ENCODE peak calls at places on chromosomes 2 and 18, in five cellular contexts. One of them, this sample, is unnamed.

GRCh38 chr2:105821428-105822125 is 76.9 kb downstream of the NCK2 start:
- DNase-seq in NB4: peak; percentile 43
- DNase-seq in GM10248: no peak
- DNase-seq in right atrium auricular region: no peak
- DNase-seq in colonic mucosa: no peak
- DNase-seq in this sample: no peak

GRCh38 chr2:222750533-222750932 is 79.1 kb downstream of the MOGAT1 start:
- DNase-seq in NB4: no peak
- DNase-seq in GM10248: no peak
- DNase-seq in right atrium auricular region: no peak
- DNase-seq in colonic mucosa: no peak
- DNase-seq in this sample: no peak

GRCh38 chr2:106165064-106165463 is 29.0 kb downstream of the UXS1 start:
- DNase-seq in NB4: peak; percentile 37
- DNase-seq in GM10248: no peak
- DNase-seq in right atrium auricular region: no peak
- DNase-seq in colonic mucosa: no peak
- DNase-seq in this sample: no peak

GRCh38 chr2:218805627-218806026 is 23.7 kb downstream of the CYP27A1 start:
- DNase-seq in NB4: no peak
- DNase-seq in GM10248: no peak
- DNase-seq in right atrium auricular region: peak; percentile 42
- DNase-seq in colonic mucosa: no peak
- DNase-seq in this sample: no peak

GRCh38 chr2:211455225-211455841 is 898.9 kb downstream of the CPS1 start:
- DNase-seq in NB4: peak; percentile 54
- DNase-seq in GM10248: peak; percentile 26
- DNase-seq in right atrium auricular region: peak; percentile 60
- DNase-seq in colonic mucosa: peak; percentile 20
- DNase-seq in this sample: no peak

GRCh38 chr2:96866986-96867755 is 2.7 kb downstream of the SEMA4C start:
- DNase-seq in NB4: no peak
- DNase-seq in GM10248: no peak
- DNase-seq in right atrium auricular region: no peak
- DNase-seq in colonic mucosa: no peak
- DNase-seq in this sample: no peak

GRCh38 chr2:109331864-109332848 is 203.2 kb downstream of the SH3RF3 start:
- DNase-seq in NB4: peak; percentile 94
- DNase-seq in GM10248: no peak
- DNase-seq in right atrium auricular region: peak; percentile 89
- DNase-seq in colonic mucosa: peak; percentile 45
- DNase-seq in this sample: no peak

GRCh38 chr2:69149631-69150215 is 136.7 kb downstream of the ANTXR1 start:
- DNase-seq in NB4: peak; percentile 24
- DNase-seq in GM10248: no peak
- DNase-seq in right atrium auricular region: no peak
- DNase-seq in colonic mucosa: no peak
- DNase-seq in this sample: no peak

GRCh38 chr2:100856732-100857131 is 36.8 kb downstream of the NPAS2 start:
- DNase-seq in NB4: no peak
- DNase-seq in GM10248: no peak
- DNase-seq in right atrium auricular region: no peak
- DNase-seq in colonic mucosa: peak; percentile 60
- DNase-seq in this sample: no peak

GRCh38 chr2:77552956-77553355 is 30.8 kb upstream of the LRRTM4 start:
- DNase-seq in NB4: no peak
- DNase-seq in GM10248: no peak
- DNase-seq in right atrium auricular region: no peak
- DNase-seq in colonic mucosa: no peak
- DNase-seq in this sample: no peak

GRCh38 chr2:224038049-224038829 is 847 bp downstream of the SERPINE2 start:
- DNase-seq in NB4: peak; percentile 57
- DNase-seq in GM10248: peak; percentile 32
- DNase-seq in right atrium auricular region: no peak
- DNase-seq in colonic mucosa: peak; percentile 40
- DNase-seq in this sample: peak; percentile 73

GRCh38 chr18:64131314-64131713 is 17.6 kb downstream of the LINC00305 start:
- DNase-seq in NB4: no peak
- DNase-seq in GM10248: no peak
- DNase-seq in right atrium auricular region: no peak
- DNase-seq in colonic mucosa: no peak
- DNase-seq in this sample: no peak

GRCh38 chr2:46377287-46377605 is 80.0 kb downstream of the EPAS1 start:
- DNase-seq in NB4: no peak
- DNase-seq in GM10248: no peak
- DNase-seq in right atrium auricular region: no peak
- DNase-seq in colonic mucosa: peak; percentile 30
- DNase-seq in this sample: peak; percentile 56

GRCh38 chr18:62710417-62710816 is 4.9 kb upstream of the PHLPP1 start:
- DNase-seq in NB4: no peak
- DNase-seq in GM10248: no peak
- DNase-seq in right atrium auricular region: no peak
- DNase-seq in colonic mucosa: no peak
- DNase-seq in this sample: no peak

GRCh38 chr2:25347205-25347815 is 5.6 kb upstream of the DNMT3A start:
- DNase-seq in NB4: no peak
- DNase-seq in GM10248: no peak
- DNase-seq in right atrium auricular region: no peak
- DNase-seq in colonic mucosa: no peak
- DNase-seq in this sample: no peak

GRCh38 chr18:56407631-56408030 is 230.8 kb downstream of the TXNL1 start:
- DNase-seq in NB4: no peak
- DNase-seq in GM10248: no peak
- DNase-seq in right atrium auricular region: no peak
- DNase-seq in colonic mucosa: no peak
- DNase-seq in this sample: no peak

GRCh38 chr18:57353137-57353939 is 981 bp downstream of the ST8SIA3 start:
- DNase-seq in NB4: no peak
- DNase-seq in GM10248: no peak
- DNase-seq in right atrium auricular region: no peak
- DNase-seq in colonic mucosa: no peak
- DNase-seq in this sample: no peak

GRCh38 chr18:25561923-25562322 is 210.0 kb upstream of the ZNF521 start:
- DNase-seq in NB4: peak; percentile 25
- DNase-seq in GM10248: peak; percentile 25
- DNase-seq in right atrium auricular region: no peak
- DNase-seq in colonic mucosa: no peak
- DNase-seq in this sample: no peak

GRCh38 chr2:241031436-241032165 is 33.2 kb downstream of the SNED1 start:
- DNase-seq in NB4: no peak
- DNase-seq in GM10248: peak; percentile 6
- DNase-seq in right atrium auricular region: peak; percentile 28
- DNase-seq in colonic mucosa: no peak
- DNase-seq in this sample: peak; percentile 51

GRCh38 chr18:73683618-73684238 is 463.9 kb downstream of the FBXO15 start:
- DNase-seq in NB4: no peak
- DNase-seq in GM10248: no peak
- DNase-seq in right atrium auricular region: no peak
- DNase-seq in colonic mucosa: no peak
- DNase-seq in this sample: no peak

GRCh38 chr2:184743096-184743495 is 144.8 kb downstream of the ZNF804A start:
- DNase-seq in NB4: no peak
- DNase-seq in GM10248: no peak
- DNase-seq in right atrium auricular region: no peak
- DNase-seq in colonic mucosa: no peak
- DNase-seq in this sample: no peak

GRCh38 chr2:105919826-105920225 is 175.1 kb downstream of the NCK2 start:
- DNase-seq in NB4: peak; percentile 35
- DNase-seq in GM10248: no peak
- DNase-seq in right atrium auricular region: peak; percentile 47
- DNase-seq in colonic mucosa: peak; percentile 45
- DNase-seq in this sample: no peak

GRCh38 chr2:64550042-64550441 is 25.9 kb downstream of the AFTPH start:
- DNase-seq in NB4: no peak
- DNase-seq in GM10248: no peak
- DNase-seq in right atrium auricular region: no peak
- DNase-seq in colonic mucosa: no peak
- DNase-seq in this sample: no peak

GRCh38 chr2:54966165-54966819 is 84.0 kb downstream of the RTN4 start:
- DNase-seq in NB4: no peak
- DNase-seq in GM10248: no peak
- DNase-seq in right atrium auricular region: no peak
- DNase-seq in colonic mucosa: no peak
- DNase-seq in this sample: no peak

GRCh38 chr2:202768284-202768683 is 103.3 kb downstream of the ICA1L start:
- DNase-seq in NB4: no peak
- DNase-seq in GM10248: no peak
- DNase-seq in right atrium auricular region: no peak
- DNase-seq in colonic mucosa: no peak
- DNase-seq in this sample: no peak

GRCh38 chr2:172817411-172817810 is 81.8 kb downstream of the RAPGEF4 start:
- DNase-seq in NB4: no peak
- DNase-seq in GM10248: no peak
- DNase-seq in right atrium auricular region: no peak
- DNase-seq in colonic mucosa: no peak
- DNase-seq in this sample: no peak

GRCh38 chr2:172811027-172811426 is 75.4 kb downstream of the RAPGEF4 start:
- DNase-seq in NB4: peak; percentile 8
- DNase-seq in GM10248: no peak
- DNase-seq in right atrium auricular region: no peak
- DNase-seq in colonic mucosa: no peak
- DNase-seq in this sample: no peak

DNA sequence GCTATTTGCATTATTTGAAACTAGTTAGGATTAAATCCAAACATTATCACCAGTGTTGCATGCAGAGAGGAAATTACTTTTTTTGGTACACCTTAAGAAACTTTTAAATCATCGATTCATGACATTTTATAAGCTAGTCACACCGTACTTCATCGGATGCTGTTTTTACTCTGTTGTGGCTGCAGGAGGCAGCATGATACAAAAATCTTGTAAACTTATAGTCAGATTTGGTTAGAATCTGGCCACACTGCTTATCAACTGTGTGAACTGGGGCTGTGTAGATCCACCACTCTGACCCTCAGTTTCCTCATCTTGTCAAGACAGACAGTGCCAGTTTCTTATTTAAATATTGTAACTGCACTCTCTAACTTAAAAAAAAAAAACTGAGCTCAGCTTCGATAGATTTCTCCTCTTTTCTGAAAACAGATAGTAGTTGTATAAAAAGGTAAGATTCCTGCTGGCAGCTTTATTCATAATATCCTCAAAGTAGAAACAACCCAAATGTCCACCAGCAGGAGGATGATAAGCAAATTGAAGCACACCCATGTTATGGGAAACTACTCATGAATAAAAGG is 77.8 kb downstream of the RAPGEF4 start:
- DNase-seq in NB4: peak; percentile 12
- DNase-seq in GM10248: no peak
- DNase-seq in right atrium auricular region: no peak
- DNase-seq in colonic mucosa: no peak
- DNase-seq in this sample: no peak
- TF ChIP-seq CTCF in NB4: no peak
- TF ChIP-seq CTCF in GM10248: no peak
- TF ChIP-seq CTCF in right atrium auricular region: peak; percentile 65
- TF ChIP-seq CTCF in colonic mucosa: peak; percentile 19
- TF ChIP-seq CTCF in this sample: peak; percentile 66

DNA sequence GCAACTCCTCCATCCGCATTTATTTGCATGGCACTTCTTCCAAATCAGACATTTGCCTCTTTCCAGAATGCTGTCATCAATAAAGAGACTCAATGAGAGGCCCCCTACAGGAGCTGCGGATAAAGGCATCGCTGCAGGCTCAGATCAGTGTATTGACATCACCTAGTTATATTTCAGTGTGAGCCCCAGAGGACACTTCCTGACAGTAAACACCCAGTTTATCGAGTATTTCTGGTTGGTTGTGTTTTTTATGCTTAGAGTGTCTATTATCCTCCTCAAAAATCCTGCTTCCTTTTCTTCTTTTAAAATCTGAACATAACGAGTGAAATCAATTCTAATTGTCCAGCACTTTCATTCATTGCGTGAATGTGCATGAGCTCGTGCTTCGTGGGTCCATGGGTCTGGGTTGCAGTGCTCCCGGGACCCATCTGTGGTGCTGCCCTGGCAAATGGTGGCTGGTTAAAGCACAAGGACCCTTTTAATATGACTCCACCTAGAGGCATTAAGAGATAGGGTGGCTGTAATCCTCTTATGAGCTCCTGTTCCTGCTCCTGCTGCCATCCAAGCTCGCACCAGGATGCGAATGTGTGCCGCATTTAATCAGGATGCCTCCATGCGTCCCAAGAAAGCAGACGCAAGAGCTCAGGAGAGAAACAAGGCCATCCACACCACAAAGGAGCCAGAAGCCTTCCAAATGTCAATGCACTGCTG is 38.9 kb downstream of the NRP2 start:
- DNase-seq in NB4: peak; percentile 15
- DNase-seq in GM10248: no peak
- DNase-seq in right atrium auricular region: no peak
- DNase-seq in colonic mucosa: no peak
- DNase-seq in this sample: no peak
- TF ChIP-seq CTCF in NB4: peak; percentile 50
- TF ChIP-seq CTCF in GM10248: peak; percentile 10
- TF ChIP-seq CTCF in right atrium auricular region: no peak
- TF ChIP-seq CTCF in colonic mucosa: no peak
- TF ChIP-seq CTCF in this sample: peak; percentile 71

DNA sequence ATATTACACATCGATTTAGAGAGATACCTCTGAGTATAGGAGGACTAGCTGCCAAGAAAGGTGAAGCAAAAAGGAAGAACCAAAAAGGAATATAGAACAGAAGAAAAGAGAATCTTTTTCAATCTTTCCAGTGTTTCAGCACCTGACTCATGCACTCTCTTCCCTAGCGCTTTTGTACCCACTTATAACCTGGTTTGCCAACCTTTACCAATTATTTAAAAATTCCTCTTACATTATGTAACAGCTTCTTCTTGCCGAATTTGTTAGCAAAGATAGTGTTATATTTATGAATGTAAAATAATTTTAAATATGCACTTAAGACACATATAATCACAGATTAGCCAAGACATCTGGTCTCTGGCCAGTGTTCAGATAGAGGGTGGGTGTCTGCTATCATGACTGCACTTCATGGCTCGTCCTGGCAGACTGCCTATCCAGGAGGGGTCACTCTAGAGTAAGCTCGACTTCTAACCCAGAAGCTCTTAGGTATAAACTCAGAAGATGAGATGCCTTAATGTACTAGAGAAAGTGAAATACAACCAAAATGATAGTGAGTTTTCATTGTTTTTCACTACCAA is 122.9 kb downstream of the ATAD2B start:
- DNase-seq in NB4: peak; percentile 45
- DNase-seq in GM10248: no peak
- DNase-seq in right atrium auricular region: no peak
- DNase-seq in colonic mucosa: no peak
- DNase-seq in this sample: no peak
- TF ChIP-seq CTCF in NB4: peak; percentile 45
- TF ChIP-seq CTCF in GM10248: peak; percentile 12
- TF ChIP-seq CTCF in right atrium auricular region: peak; percentile 30
- TF ChIP-seq CTCF in colonic mucosa: no peak
- TF ChIP-seq CTCF in this sample: peak; percentile 35

GRCh38 chr2:56871641-56872040 is 687.9 kb downstream of the CCDC85A start:
- DNase-seq in NB4: no peak
- DNase-seq in GM10248: no peak
- DNase-seq in right atrium auricular region: no peak
- DNase-seq in colonic mucosa: no peak
- DNase-seq in this sample: no peak

DNA sequence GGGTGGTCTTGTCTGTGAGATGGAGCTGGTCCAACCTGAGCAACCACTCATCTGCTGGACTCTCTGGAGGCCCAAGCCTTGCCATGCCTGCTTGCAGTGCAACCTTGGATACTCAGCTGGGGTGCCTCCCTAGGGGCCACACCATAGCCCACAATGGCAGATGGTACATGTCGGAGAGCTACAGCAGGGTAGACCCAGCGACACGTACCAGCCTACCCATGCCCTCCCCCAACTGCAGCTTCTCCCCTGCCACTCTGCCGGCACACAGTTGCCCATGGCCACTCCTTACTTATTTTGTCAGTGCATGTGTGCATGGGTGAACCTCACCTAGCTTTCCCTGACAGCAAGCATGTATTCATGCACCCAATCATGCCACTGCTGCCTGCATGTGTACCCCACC is 690.9 kb downstream of the CCDC85A start:
- DNase-seq in NB4: no peak
- DNase-seq in GM10248: no peak
- DNase-seq in right atrium auricular region: no peak
- DNase-seq in colonic mucosa: no peak
- DNase-seq in this sample: no peak
- TF ChIP-seq CTCF in NB4: no peak
- TF ChIP-seq CTCF in GM10248: no peak
- TF ChIP-seq CTCF in right atrium auricular region: no peak
- TF ChIP-seq CTCF in colonic mucosa: no peak
- TF ChIP-seq CTCF in this sample: no peak

This sample was measured in type B pancreatic cell.